ENCODE peak calls at places on chromosomes 2 and 18, in four cellular contexts. D is neural progenitor cell, W is OCI-LY7, Z is colonic mucosa. H is an unnamed sample.

GRCh38 chr2:62424899-62425298 is 81.1 kb downstream of the TMEM17 start:
- DNase-seq in Z (no peak), D (no peak), W (no peak), H (peak)

GRCh38 chr18:48693625-48694262 is 154.9 kb downstream of the CTIF start:
- DNase-seq in W (no peak), Z (no peak), D (no peak), H (no peak)

GRCh38 chr2:24238158-24238557 is 63.3 kb downstream of the FAM228A start:
- DNase-seq in D (no peak), W (no peak), Z (no peak), H (no peak)

GRCh38 chr2:220315098-220315785 is 687.8 kb downstream of the SLC4A3 start:
- DNase-seq in W (no peak), Z (no peak), D (no peak), H (no peak)

GRCh38 chr2:237231593-237231992 is 145.9 kb downstream of the COPS8 start:
- DNase-seq in D (no peak), Z (no peak), W (no peak), H (no peak)

GRCh38 chr18:48656582-48656981 is 117.8 kb downstream of the CTIF start:
- DNase-seq in Z (no peak), W (no peak), D (peak), H (no peak)

GRCh38 chr2:212539145-212539880 is 711 bp upstream of the ERBB4 start:
- DNase-seq in Z (peak), W (no peak), D (peak), H (peak)

GRCh38 chr2:206296128-206296527 is 21.7 kb downstream of the ZDBF2 start:
- DNase-seq in Z (no peak), D (no peak), W (no peak), H (peak)

GRCh38 chr2:55827855-55828254 is 95.7 kb downstream of the EFEMP1 start:
- DNase-seq in Z (no peak), D (no peak), W (no peak), H (no peak)

GRCh38 chr2:84495539-84496146 is 20.7 kb upstream of the DNAH6 start:
- DNase-seq in D (peak), W (peak), Z (peak), H (peak)

GRCh38 chr2:152415231-152415642 is 80.3 kb downstream of the FMNL2 start:
- DNase-seq in D (no peak), Z (no peak), W (no peak), H (peak)

GRCh38 chr18:48728204-48728833 is 189.5 kb downstream of the CTIF start:
- DNase-seq in Z (no peak), D (no peak), W (no peak), H (peak)

GRCh38 chr2:85215074-85216050 is 82.2 kb downstream of the TCF7L1 start:
- DNase-seq in Z (no peak), W (peak), D (peak), H (no peak)

GRCh38 chr2:64750001-64750816 is 96.5 kb upstream of the SERTAD2 start:
- DNase-seq in W (peak), Z (peak), D (peak), H (peak)
- TF ChIP-seq CTCF in W (peak), Z (no peak), D (peak), H (no peak)

GRCh38 chr2:54651291-54651690 is 72.2 kb upstream of the EML6 start:
- DNase-seq in Z (no peak), W (no peak), D (no peak), H (no peak)

GRCh38 chr2:54648256-54648655 is 75.2 kb upstream of the EML6 start:
- DNase-seq in D (no peak), W (no peak), Z (no peak), H (no peak)

GRCh38 chr2:54650612-54651011 is 72.8 kb upstream of the EML6 start:
- DNase-seq in W (no peak), D (no peak), Z (no peak), H (no peak)

GRCh38 chr2:54649633-54650032 is 73.8 kb upstream of the EML6 start:
- DNase-seq in W (no peak), Z (no peak), D (no peak), H (no peak)

GRCh38 chr2:54649191-54649590 is 74.3 kb upstream of the EML6 start:
- DNase-seq in D (no peak), Z (no peak), W (no peak), H (no peak)
- H3K4me3 ChIP-seq in D (no peak), Z (no peak), W (no peak), H (no peak)

GRCh38 chr2:11012131-11012693 is 100.5 kb downstream of the KCNF1 start:
- DNase-seq in Z (no peak), D (no peak), W (no peak), H (no peak)
- TF ChIP-seq CTCF in Z (no peak), D (no peak), W (no peak), H (no peak)

DNA sequence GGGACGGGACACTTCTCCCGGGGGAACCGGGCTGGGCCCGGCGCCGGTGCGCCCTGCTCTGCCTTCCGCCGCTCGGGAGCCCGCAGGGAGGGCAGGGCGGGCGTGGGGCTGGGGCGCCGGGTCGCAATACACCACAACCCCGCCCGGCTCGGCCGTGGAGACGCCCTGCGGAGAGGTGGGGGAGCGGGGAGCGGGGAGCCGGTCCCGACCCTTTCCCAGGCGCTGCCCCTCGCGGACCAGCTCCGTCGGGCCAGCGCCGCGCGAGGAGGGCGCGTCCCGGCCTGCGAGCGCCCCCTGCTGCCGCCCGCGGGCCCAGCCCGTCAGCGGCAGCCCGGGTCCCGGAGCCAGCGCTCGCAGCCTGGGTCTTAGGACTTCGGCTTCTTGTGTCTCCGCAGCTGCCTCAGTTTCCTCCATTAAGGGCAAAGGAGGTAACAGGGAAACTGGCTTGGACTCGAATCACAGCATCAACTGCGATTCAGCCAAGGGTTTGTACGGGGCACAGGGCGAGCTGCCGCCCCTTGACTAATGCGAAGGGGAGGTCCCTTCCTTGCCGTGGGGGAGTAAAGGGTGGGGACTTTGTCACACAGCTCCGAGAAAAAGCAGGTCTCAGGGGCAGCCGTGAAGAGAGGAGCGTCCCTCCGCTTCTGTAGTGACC is 635 bp upstream of the ADRA2B start:
- DNase-seq in Z (peak), W (peak), D (peak), H (peak)
- H3K4me3 ChIP-seq in Z (peak), W (peak), D (peak), H (peak)

DNA sequence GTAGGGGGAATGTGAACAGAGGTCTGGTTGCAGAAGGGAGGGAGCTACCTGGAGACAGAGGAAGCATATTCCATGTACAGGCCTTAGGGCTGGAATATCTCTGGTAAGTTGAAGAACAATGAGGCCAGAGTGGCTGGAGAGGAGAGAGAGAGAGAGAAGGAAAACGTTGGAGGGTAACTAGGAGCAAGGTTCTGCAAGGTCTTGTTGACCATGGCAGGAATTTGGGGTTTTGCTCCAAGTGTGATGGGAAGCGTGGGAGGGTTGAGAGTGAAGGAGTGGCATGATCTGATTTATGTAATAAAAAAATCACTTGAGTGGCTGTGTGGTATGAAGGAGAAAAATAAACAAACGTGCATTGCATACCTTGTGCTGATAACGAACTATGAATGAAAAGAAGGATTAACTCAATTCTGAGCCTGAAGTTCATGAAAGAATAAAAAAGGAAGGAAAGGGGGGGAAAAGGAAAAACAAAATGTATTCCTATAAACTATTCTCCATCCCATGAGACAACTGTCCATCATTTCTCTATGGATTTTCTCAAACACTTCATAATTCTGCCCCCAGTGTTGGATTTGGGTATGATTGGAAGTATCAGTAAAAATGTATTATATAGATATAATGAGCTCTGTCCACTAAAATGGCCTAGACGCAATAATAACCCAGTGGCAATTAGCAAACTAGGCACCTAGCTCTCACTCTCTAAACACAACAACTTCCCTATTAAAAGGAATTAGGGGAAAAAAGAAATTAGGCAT is 59.7 kb upstream of the PMAIP1 start:
- DNase-seq in W (no peak), Z (no peak), D (no peak), H (no peak)
- TF ChIP-seq CTCF in W (peak), Z (no peak), D (no peak), H (no peak)

GRCh38 chr2:172560721-172561120 is 4.8 kb downstream of the PDK1 start:
- DNase-seq in W (no peak), D (no peak), Z (no peak), H (peak)
- H3K4me3 ChIP-seq in W (no peak), D (no peak), Z (no peak), H (no peak)

DNA sequence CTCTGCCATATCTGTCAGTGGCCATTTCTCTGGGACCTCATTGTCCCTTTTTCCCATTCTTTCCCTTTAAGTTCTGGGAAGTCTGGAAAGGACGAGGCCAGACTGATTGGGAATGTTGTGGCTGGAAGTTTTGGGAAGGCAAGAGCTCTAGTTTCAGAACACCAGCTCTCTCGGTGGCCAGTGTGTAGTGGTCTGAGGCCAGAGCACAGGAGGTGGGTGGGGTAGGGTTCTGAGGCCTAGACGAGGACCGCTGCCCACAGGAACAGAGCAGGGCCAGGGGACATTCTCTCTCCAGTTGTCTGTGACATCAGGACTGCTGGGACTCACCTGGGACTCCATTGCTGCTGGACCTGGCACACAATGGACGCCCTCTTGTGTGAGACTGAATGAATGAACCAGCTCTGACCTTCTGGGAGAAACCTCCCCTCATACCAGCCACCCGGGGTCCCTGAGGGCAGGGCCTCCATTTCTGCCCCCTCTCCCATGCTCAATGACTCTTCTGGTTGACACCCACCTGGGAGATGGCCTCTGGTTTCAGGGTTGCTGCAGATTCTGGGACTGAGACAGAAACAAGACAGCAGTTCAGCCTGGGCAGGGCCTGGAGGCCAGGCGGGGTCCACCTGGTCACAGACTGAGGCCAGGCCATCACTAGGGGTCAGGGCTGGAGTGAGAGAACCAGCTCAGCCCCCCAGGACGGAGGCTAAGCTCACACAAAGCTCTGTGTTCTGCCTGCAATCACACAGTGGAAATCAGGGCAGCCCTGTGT is 8.4 kb upstream of the NPPC start:
- DNase-seq in W (no peak), D (no peak), Z (no peak), H (no peak)
- TF ChIP-seq CTCF in W (no peak), D (no peak), Z (no peak), H (no peak)

DNA sequence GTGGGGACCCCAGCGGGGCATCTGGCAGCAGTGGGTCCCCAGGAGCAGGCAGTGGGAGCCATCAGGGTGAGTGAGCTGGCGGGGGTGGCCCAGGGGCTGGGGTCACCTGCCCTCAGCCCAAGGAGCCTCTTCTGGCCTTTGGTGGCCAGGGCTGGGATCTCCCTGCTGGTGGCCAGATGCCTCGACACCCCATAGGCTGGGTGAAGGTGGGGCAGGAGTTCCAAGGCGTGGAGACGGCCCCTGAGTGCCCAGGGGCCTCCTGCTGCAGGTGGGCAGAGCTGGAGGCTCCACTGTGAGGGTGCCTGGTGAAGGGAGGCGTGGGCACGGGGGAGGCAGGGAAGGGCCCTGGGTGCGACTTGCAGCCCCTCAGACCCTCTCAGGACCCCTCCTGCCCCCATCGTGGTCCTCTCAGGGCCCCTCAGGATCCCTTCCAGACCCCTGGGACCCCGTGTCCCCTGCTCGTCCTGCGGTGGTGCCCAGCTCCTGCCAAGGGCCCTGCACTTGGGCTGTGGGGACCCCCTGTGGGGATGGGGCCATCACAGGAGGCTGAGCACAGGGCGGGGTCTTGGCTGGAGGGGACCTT is 5.0 kb upstream of the GPR35 start:
- DNase-seq in W (no peak), D (no peak), Z (no peak), H (no peak)
- H3K4me3 ChIP-seq in W (no peak), D (no peak), Z (no peak), H (no peak)

DNA sequence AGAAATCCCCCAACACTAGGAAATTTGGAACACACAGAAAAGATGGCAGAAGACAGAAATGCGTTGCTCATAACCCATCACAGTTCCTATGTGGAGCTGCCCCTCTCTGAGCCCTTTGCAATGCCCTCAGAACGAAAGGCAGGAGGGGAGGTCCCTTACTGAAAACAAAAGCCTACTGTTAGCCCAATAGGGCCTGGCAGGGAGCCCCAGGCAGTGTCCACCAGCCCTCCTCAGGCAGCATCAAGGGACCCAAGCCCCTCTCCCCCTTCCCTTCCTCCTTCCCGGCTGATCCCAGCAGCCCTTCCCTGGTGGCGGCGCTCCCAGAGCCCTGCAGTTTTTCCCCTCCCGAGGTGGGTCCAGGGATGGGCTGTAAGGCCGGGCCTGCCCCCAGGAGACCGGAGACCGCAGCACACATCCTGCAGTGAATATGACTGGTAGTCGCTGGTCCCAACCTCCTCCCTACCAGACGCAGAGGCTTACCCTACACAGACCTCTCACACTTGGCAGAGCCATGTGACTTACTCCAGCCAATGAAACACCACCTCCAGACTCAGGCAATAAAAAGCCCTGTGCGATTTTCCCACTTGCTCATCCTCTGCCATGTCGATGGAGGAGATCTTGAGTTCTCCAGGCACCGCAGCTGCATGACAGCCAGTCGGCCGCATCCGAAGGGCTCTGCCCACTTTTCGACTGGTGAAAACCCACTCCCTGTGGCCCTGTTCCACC is 19.4 kb upstream of the DUSP2 start:
- DNase-seq in W (peak), Z (no peak), D (peak), H (no peak)
- TF ChIP-seq CTCF in W (peak), Z (no peak), D (no peak), H (no peak)